ENCODE peak calls at places on chromosome 2, in five cellular contexts. C, Y, A, F and Q are unnamed samples.

GRCh38 chr2:172455121-172455515 is 27.7 kb downstream of the ITGA6 start:
- DNase-seq in F (no peak), Y (no peak), C (no peak), A (no peak), Q (no peak)

GRCh38 chr2:199468561-199469513 is 11.1 kb upstream of the SATB2 start:
- DNase-seq in F (no peak), A (no peak), C (no peak), Y (no peak), Q (no peak)

GRCh38 chr2:232624554-232624842 is 8.9 kb upstream of the EFHD1 start:
- DNase-seq in C (no peak), F (no peak), Y (no peak), A (no peak), Q (no peak)

GRCh38 chr2:62333961-62334360 is 138.0 kb downstream of the B3GNT2 start:
- DNase-seq in A (no peak), C (no peak), Y (no peak), F (no peak), Q (no peak)

GRCh38 chr2:59882279-59882678 is 671.2 kb downstream of the BCL11A start:
- DNase-seq in Y (no peak), C (no peak), A (no peak), F (no peak), Q (no peak)

GRCh38 chr2:237280235-237280634 is 133.7 kb downstream of the COL6A3 start:
- DNase-seq in F (peak; percentile 98), A (no peak), Y (no peak), C (no peak), Q (peak; percentile 98)

GRCh38 chr2:112621792-112622527 is 23.8 kb upstream of the SLC20A1 start:
- DNase-seq in C (no peak), Y (no peak), F (peak; percentile 87), A (no peak), Q (peak; percentile 87)

GRCh38 chr2:28342081-28342967 is 50.3 kb upstream of the FOSL2 start:
- DNase-seq in C (peak; percentile 50), Y (peak; percentile 62), F (peak; percentile 93), A (peak; percentile 43), Q (peak; percentile 95)

GRCh38 chr2:27664245-27664574 is 521 bp downstream of the SLC4A1AP start:
- DNase-seq in A (no peak), F (no peak), Y (no peak), C (no peak), Q (no peak)

GRCh38 chr2:240730506-240731326 is 39.0 kb downstream of the AQP12A start:
- DNase-seq in Y (no peak), C (no peak), F (no peak), A (no peak), Q (no peak)

GRCh38 chr2:37156071-37156856 is 516 bp downstream of the EIF2AK2 start:
- DNase-seq in Y (peak; percentile 41), A (peak; percentile 44), C (peak; percentile 64), F (peak; percentile 70), Q (peak; percentile 62)

GRCh38 chr2:23235292-23235691 is 149.7 kb upstream of the KLHL29 start:
- DNase-seq in Y (no peak), A (no peak), F (no peak), C (no peak), Q (no peak)

GRCh38 chr2:19021100-19021476 is 337.3 kb downstream of the OSR1 start:
- DNase-seq in A (no peak), F (peak; percentile 88), Y (no peak), C (no peak), Q (peak; percentile 89)

GRCh38 chr2:60334610-60335009 is 218.8 kb downstream of the BCL11A start:
- DNase-seq in C (no peak), F (no peak), A (no peak), Y (no peak), Q (no peak)

GRCh38 chr2:13227543-13227942 is 510.8 kb downstream of the TRIB2 start:
- DNase-seq in A (no peak), C (no peak), F (no peak), Y (no peak), Q (no peak)

GRCh38 chr2:173989160-173989885 is 24.1 kb upstream of the SP3 start:
- DNase-seq in A (no peak), C (no peak), Y (no peak), F (no peak), Q (no peak)

GRCh38 chr2:74843371-74844298 is 9.7 kb downstream of the HK2 start:
- DNase-seq in Y (no peak), A (no peak), F (peak; percentile 88), C (no peak), Q (peak; percentile 74)

GRCh38 chr2:38835015-38835601 is 40.6 kb downstream of the DHX57 start:
- DNase-seq in A (no peak), C (no peak), Y (no peak), F (peak; percentile 39), Q (peak; percentile 17)

GRCh38 chr2:202149155-202149762 is 76.2 kb downstream of the KIAA2012 start:
- DNase-seq in Y (peak; percentile 38), F (no peak), C (peak; percentile 12), A (peak; percentile 30), Q (peak; percentile 66)

GRCh38 chr2:215060851-215061541 is 77.4 kb downstream of the ABCA12 start:
- DNase-seq in A (no peak), F (no peak), C (no peak), Y (no peak), Q (no peak)

GRCh38 chr2:121336528-121337294 is 51.7 kb upstream of the TFCP2L1 start:
- DNase-seq in Y (no peak), C (no peak), F (no peak), A (no peak), Q (no peak)

GRCh38 chr2:124437811-124438210 is 412.7 kb downstream of the CNTNAP5 start:
- DNase-seq in C (no peak), Y (no peak), A (no peak), F (no peak), Q (no peak)

GRCh38 chr2:152861349-152861942 is 143.0 kb downstream of the ARL6IP6 start:
- DNase-seq in F (peak; percentile 16), C (peak; percentile 73), A (no peak), Y (no peak), Q (peak; percentile 3)

GRCh38 chr2:232974431-232974830 is 38.6 kb downstream of the NGEF start:
- DNase-seq in A (no peak), F (no peak), Y (no peak), C (no peak), Q (no peak)

GRCh38 chr2:127566139-127566417 is 30.6 kb downstream of the MYO7B start:
- DNase-seq in Y (no peak), A (no peak), F (no peak), C (no peak), Q (no peak)

GRCh38 chr2:174967693-174968260 is 37.4 kb downstream of the CHN1 start:
- DNase-seq in F (peak; percentile 58), C (no peak), A (no peak), Y (no peak), Q (no peak)

GRCh38 chr2:163157891-163158511 is 319.4 kb upstream of the KCNH7 start:
- DNase-seq in C (no peak), F (peak; percentile 72), Y (no peak), A (no peak), Q (peak; percentile 76)

GRCh38 chr2:130376433-130377293 is 20.8 kb downstream of the PTPN18 start:
- DNase-seq in Y (no peak), C (no peak), F (no peak), A (no peak), Q (no peak)

GRCh38 chr2:100192300-100192699 is 49.9 kb upstream of the AFF3 start:
- DNase-seq in F (no peak), Y (no peak), C (no peak), A (no peak), Q (no peak)

DNA sequence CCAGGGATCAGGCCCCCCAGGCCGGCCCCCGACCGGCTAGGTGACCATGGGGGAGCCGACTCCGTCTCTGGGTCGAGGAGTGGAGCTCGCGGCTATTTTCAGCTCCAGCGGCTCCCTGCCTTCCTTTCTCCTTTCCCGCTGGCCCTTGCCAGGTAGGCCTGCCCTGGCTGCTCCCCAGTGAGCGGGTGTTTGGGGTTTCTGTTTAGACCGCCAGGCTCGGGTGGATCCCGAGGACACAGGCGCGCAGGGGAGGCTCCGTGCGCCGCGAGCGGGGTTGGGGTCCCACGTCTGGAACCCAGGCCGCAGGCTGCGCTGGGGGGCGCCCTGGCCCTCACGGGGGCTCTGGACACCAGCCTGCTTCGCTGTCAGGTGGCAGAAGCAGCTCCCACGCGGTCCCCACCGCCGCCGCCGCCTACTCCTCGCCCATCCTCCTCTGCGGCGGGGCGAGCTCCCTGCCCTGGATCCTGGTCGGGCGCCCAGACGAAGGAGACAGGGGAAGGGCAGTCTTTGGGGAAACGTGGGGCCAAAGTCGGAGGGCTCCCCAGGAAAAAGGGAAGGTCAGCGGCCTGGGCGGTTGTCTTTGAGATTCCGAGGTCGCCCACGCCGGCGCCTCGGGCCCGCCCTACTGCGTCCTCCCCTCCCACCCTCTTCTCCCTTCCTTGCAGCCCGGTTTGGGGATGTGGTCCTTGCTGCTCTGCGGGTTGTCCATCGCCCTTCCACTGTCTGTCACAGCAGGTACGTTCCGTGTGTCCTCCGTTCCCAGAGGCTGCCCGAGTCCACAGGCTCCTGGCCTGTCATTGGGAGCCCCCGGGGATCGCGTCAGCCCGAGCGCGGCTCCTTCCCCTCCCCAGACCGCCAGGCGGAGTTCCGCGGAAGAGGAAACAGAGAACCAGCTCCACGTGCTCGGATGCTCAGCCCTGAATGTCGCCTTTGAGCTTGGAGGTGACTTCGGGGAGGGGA is 648 bp downstream of the IL1RL2 start:
- DNase-seq in Y (peak; percentile 57), F (peak; percentile 59), C (no peak), A (peak; percentile 65), Q (peak; percentile 44)
- TF ChIP-seq CTCF in Y (peak; percentile 53), F (peak; percentile 47), C (no peak), A (peak; percentile 20), Q (peak; percentile 43)

DNA sequence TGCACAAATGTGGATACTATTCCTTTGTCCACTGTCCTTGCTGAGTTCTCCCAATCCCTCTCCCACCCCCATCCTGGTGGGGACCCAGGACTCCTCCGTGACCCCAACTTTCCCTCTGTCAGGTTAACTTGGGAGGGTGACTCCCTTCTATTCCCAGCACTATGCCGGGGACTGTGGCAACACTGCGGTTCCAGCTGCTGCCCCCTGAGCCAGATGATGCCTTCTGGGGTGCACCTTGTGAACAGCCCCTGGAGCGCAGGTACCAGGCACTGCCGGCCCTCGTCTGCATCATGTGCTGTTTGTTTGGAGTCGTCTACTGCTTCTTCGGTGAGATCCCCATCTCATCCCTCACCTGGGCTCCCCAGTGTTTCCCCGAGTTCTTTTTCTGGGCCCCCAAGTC is 739 bp downstream of the TMEM198 start:
- DNase-seq in Y (no peak), C (no peak), F (no peak), A (no peak), Q (no peak)
- H3K4me3 ChIP-seq in Y (peak overlapping the region; percentile 80), C (peak overlapping the region; percentile 83), F (no peak overlapping the region), A (peak overlapping the region; percentile 80), Q (no peak overlapping the region)

GRCh38 chr2:67824196-67824595 is 238.6 kb downstream of the C1D start:
- DNase-seq in A (no peak), Y (no peak), C (no peak), F (peak; percentile 47), Q (peak; percentile 71)
- TF ChIP-seq CTCF in A (no peak), Y (no peak), C (no peak), F (no peak), Q (peak; percentile 8)

GRCh38 chr2:170715062-170715931 is at the start of gene SP5:
- DNase-seq in F (peak; percentile 44), A (peak; percentile 31), Y (peak; percentile 25), C (peak; percentile 88), Q (peak; percentile 38)

GRCh38 chr2:170717599-170717963 is 2.4 kb downstream of the SP5 start:
- DNase-seq in Y (no peak), F (no peak), C (no peak), A (no peak), Q (no peak)

GRCh38 chr2:170716851-170717598 is 1.9 kb downstream of the SP5 start:
- DNase-seq in C (no peak), F (peak; percentile 34), Y (peak; percentile 23), A (peak; percentile 44), Q (peak; percentile 26)

GRCh38 chr2:170714156-170715061 is 728 bp upstream of the SP5 start:
- DNase-seq in Y (peak; percentile 17), A (peak; percentile 40), F (no peak), C (peak; percentile 96), Q (no peak)

GRCh38 chr2:170715932-170716777 is 1.0 kb downstream of the SP5 start:
- DNase-seq in Y (no peak), C (no peak), A (peak; percentile 16), F (no peak), Q (no peak)
- H3K4me3 ChIP-seq in Y (peak overlapping the region; percentile 70), C (no peak overlapping the region), A (peak overlapping the region; percentile 59), F (no peak overlapping the region), Q (no peak overlapping the region)